ENCODE peak calls at places on chromosomes 16 and 17, in six cellular contexts. A, H, F, P, I and M are unnamed samples.

GRCh38 chr17:72683506-72684404 is 408.7 kb downstream of the SLC39A11 start:
- DNase-seq in A (peak; percentile 97), F (peak; percentile 30), H (peak; percentile 98), P (peak; percentile 95), I (peak; percentile 96), M (no peak)

GRCh38 chr17:65797809-65798208 is 236.4 kb upstream of the AXIN2 start:
- DNase-seq in H (no peak), P (no peak), A (peak; percentile 50), F (no peak), I (peak; percentile 23), M (peak; percentile 71)

GRCh38 chr17:64025732-64026294 is 5.4 kb upstream of the ICAM2 start:
- DNase-seq in F (no peak), I (peak; percentile 78), A (peak; percentile 82), H (peak; percentile 70), P (peak; percentile 55), M (peak; percentile 95)

GRCh38 chr16:58366247-58367031 is 25.8 kb upstream of the GINS3 start:
- DNase-seq in A (peak; percentile 6), H (peak; percentile 65), P (peak; percentile 83), I (peak; percentile 60), F (peak; percentile 63), M (no peak)

GRCh38 chr17:32276217-32276616 is 10.6 kb downstream of the RHBDL3 start:
- DNase-seq in A (no peak), I (no peak), P (no peak), H (no peak), F (no peak), M (no peak)

GRCh38 chr17:17626151-17626805 is 34.8 kb upstream of the PEMT start:
- DNase-seq in I (no peak), P (no peak), A (no peak), F (no peak), H (no peak), M (no peak)

GRCh38 chr16:74984194-74984669 is 691 bp downstream of the WDR59 start:
- DNase-seq in F (no peak), P (peak; percentile 32), I (peak; percentile 72), A (peak; percentile 18), H (peak; percentile 34), M (no peak)

GRCh38 chr16:3974751-3975150 is 94.2 kb upstream of the CREBBP start:
- DNase-seq in I (no peak), A (no peak), H (no peak), P (no peak), F (no peak), M (no peak)

GRCh38 chr16:57704905-57705852 is 10.6 kb downstream of the DRC7 start:
- DNase-seq in H (no peak), P (no peak), A (no peak), I (no peak), F (no peak), M (no peak)

GRCh38 chr17:73723317-73723716 is 79.1 kb upstream of the SDK2 start:
- DNase-seq in I (no peak), F (no peak), H (no peak), P (no peak), A (no peak), M (no peak)

GRCh38 chr17:65417406-65418221 is 143.8 kb downstream of the AXIN2 start:
- DNase-seq in H (no peak), A (no peak), I (peak; percentile 25), P (no peak), F (no peak), M (no peak)

GRCh38 chr17:51869387-51869786 is 289.1 kb downstream of the CA10 start:
- DNase-seq in F (no peak), I (peak; percentile 18), P (peak; percentile 1), A (peak; percentile 23), H (no peak), M (peak; percentile 72)

GRCh38 chr16:86773339-86773715 is 195.0 kb downstream of the FOXL1 start:
- DNase-seq in P (no peak), H (no peak), F (no peak), A (no peak), I (no peak), M (no peak)

GRCh38 chr16:74650966-74651567 is 15.6 kb downstream of the RFWD3 start:
- DNase-seq in I (peak; percentile 27), A (peak; percentile 25), F (no peak), P (no peak), H (no peak), M (peak; percentile 57)

GRCh38 chr16:77457046-77457445 is 22.2 kb upstream of the ADAMTS18 start:
- DNase-seq in F (no peak), P (peak; percentile 25), A (no peak), H (no peak), I (no peak), M (no peak)

GRCh38 chr16:19879241-19879792 is 5.3 kb downstream of the GPRC5B start:
- DNase-seq in I (peak; percentile 21), A (peak; percentile 28), H (peak; percentile 68), F (peak; percentile 77), P (peak; percentile 84), M (no peak)

GRCh38 chr16:67679935-67680897 is 13.6 kb downstream of the C16orf86 start:
- DNase-seq in H (no peak), A (no peak), I (no peak), P (no peak), F (no peak), M (no peak)

GRCh38 chr16:57764341-57765159 is 29.0 kb downstream of the KATNB1 start:
- DNase-seq in A (peak; percentile 46), F (peak; percentile 93), H (peak; percentile 90), P (peak; percentile 83), I (peak; percentile 95), M (peak; percentile 95)

GRCh38 chr17:19332371-19333131 is 30.0 kb downstream of the B9D1 start:
- DNase-seq in H (no peak), A (no peak), F (no peak), I (no peak), P (no peak), M (no peak)

GRCh38 chr17:8713878-8714277 is 30.8 kb downstream of the CCDC42 start:
- DNase-seq in P (no peak), I (no peak), F (no peak), A (no peak), H (no peak), M (no peak)

GRCh38 chr17:77147357-77147801 is 6.6 kb downstream of the SEC14L1 start:
- DNase-seq in A (no peak), P (no peak), I (no peak), H (no peak), F (no peak), M (no peak)

GRCh38 chr17:40551091-40551873 is 14.0 kb downstream of the CCR7 start:
- DNase-seq in F (no peak), I (peak; percentile 99), A (peak; percentile 100), H (peak; percentile 100), P (peak; percentile 98), M (no peak)

GRCh38 chr16:53732296-53732929 is 28.5 kb downstream of the FTO start:
- DNase-seq in P (peak; percentile 23), F (no peak), I (peak; percentile 35), A (no peak), H (peak; percentile 58), M (no peak)

GRCh38 chr17:65171753-65172152 is 34.6 kb downstream of the RGS9 start:
- DNase-seq in I (no peak), H (no peak), P (no peak), A (no peak), F (no peak), M (no peak)

GRCh38 chr17:57284984-57285646 is 28.8 kb downstream of the MSI2 start:
- DNase-seq in A (peak; percentile 65), H (no peak), P (peak; percentile 63), F (no peak), I (no peak), M (no peak)

GRCh38 chr17:82475458-82475857 is 16.9 kb downstream of the NARF start:
- DNase-seq in A (no peak), F (no peak), H (no peak), P (no peak), I (no peak), M (no peak)

GRCh38 chr17:41734139-41734948 is at the start of gene HAP1:
- DNase-seq in P (peak; percentile 19), I (peak; percentile 40), A (no peak), H (peak; percentile 8), F (no peak), M (no peak)

DNA sequence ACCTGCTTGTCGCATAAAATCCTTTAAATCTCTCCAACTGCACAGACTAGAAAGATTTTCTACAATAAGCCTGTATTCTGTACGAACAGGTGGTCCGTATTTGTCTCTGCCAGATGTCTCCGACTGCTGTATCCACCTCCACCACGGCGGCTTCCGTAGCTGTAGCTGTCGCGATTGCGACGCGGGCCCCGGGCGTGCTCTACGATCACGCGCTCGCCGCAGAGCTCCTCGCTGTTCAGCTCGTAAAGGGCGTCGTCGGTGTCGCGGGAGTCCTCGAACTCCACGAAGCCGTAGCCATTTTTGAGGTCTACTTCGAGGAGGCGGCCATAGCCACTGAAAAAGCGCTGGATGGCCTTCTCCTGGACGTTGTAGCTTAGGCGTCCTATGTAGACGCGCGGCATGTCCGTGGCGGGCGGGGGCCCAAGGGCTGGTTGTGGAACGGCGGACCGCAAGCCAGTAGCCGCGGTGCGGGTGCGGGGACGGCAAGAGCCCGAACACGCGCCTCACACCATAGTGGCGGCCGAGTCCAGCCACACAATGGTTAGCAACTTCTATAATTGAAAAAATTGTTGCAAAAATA is 36.1 kb downstream of the ZNF624 start:
- DNase-seq in H (no peak), A (no peak), P (no peak), I (no peak), F (no peak), M (no peak)
- H3K9me3 ChIP-seq in H (peaks cover 35% of the 10 kb centered on the region), A (peaks cover 68% of the 10 kb centered on the region), P (no peaks in the 10 kb centered on the region), I (peaks cover 11% of the 10 kb centered on the region), F (peaks cover 5% of the 10 kb centered on the region), M (peaks cover 33% of the 10 kb centered on the region)

DNA sequence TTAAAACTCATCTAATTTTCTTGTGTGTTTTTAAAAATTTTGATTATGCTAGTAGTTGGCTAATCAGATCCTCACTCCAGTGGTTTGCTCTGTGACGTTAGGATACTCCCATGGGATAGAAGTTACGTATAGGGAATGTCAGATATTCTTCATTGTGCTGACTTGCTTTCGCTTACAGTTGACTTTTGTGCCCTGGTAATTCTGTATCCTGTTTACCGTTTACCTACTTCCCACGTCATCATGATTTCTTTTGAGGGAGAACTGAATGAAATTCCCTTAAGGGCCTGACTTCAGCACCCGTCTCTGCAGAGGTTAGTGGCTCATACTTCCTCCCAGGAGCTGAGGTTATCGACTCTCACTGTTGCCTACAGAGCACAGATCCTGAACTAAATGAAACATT is 2.6 kb downstream of the PRKAR1A start:
- DNase-seq in H (peak; percentile 63), A (peak; percentile 21), I (peak; percentile 69), F (no peak), P (peak; percentile 56), M (no peak)
- H3K9ac ChIP-seq in H (no peak overlapping the region), A (peak overlapping the region; percentile 94), I (peak overlapping the region; percentile 97), F (no peak overlapping the region), P (peak overlapping the region; percentile 29), M (peak overlapping the region; percentile 93)

GRCh38 chr16:13379266-13379665 is 477.9 kb downstream of the SHISA9 start:
- DNase-seq in F (no peak), P (no peak), A (no peak), I (no peak), H (no peak), M (no peak)
- H3K9me3 ChIP-seq in F (no peaks in the 10 kb centered on the region), P (no peaks in the 10 kb centered on the region), A (peaks cover 4% of the 10 kb centered on the region), I (no peaks in the 10 kb centered on the region), H (peaks cover 15% of the 10 kb centered on the region), M (peaks cover 8% of the 10 kb centered on the region)

DNA sequence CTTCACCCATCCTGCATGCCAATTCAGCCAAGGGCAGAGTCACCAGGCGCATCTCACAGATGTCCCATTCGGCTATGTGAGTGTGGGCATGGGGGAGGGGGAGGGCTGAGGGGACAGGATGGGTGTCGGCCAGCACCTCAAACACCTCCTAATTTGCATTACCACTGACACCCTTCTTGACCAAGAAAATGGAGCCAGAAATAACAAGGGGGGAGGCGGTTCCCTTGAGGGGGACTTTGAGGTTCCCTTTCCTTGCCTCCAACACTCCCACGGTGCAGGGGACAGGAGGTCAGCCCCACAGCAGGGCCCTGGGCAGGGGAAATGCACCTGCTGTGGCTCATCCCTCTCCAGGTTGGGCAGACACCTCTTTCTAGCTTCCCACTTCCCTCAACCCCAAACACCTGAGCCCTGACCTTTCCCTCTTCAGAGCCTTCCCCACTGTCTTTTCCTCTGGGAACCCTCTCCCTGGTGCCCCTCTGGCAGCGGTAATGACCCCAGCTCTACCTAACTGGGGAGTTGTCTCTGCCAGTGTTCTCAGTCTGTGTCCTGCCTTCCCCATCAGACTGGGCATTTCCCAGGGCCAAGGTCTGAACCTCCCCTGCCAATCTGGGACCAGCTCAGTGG is 18.2 kb upstream of the TBX21 start:
- DNase-seq in H (no peak), F (no peak), I (no peak), P (no peak), A (no peak), M (peak; percentile 52)
- H3K9ac ChIP-seq in H (no peak overlapping the region), F (no peak overlapping the region), I (no peak overlapping the region), P (no peak overlapping the region), A (no peak overlapping the region), M (no peak overlapping the region)